ENCODE peak calls at places on chromosome 12, in eight cellular contexts. Y, K, Z, S, A, C, O and D are unnamed samples. For H3K9me3, the result is how much of the 10 kb centered on the place peaks cover.

GRCh38 chr12:4281173-4281654 is 7.7 kb downstream of the CCND2 start:
- DNase-seq in Z (no peak), A (no peak), K (no peak), Y (no peak), S (no peak), C (no peak), O (no peak), D (no peak)

GRCh38 chr12:122088181-122088810 is 9.7 kb downstream of the MLXIP start:
- DNase-seq in A (no peak), K (peak), O (no peak), C (no peak), Z (no peak), S (no peak), Y (no peak), D (no peak)

GRCh38 chr12:47818382-47818700 is 1.4 kb downstream of the HDAC7 start:
- DNase-seq in S (no peak), O (no peak), A (no peak), C (no peak), Z (no peak), K (no peak), Y (peak), D (no peak)

GRCh38 chr12:104165801-104166200 is 27.8 kb upstream of the NFYB start:
- DNase-seq in A (no peak), S (no peak), O (no peak), Y (no peak), C (no peak), Z (no peak), K (no peak), D (no peak)

GRCh38 chr12:79252358-79253075 is 387.9 kb downstream of the SYT1 start:
- DNase-seq in K (no peak), A (no peak), O (no peak), Y (no peak), Z (no peak), S (peak), C (no peak), D (no peak)

GRCh38 chr12:34604631-34605509 is 582.6 kb downstream of the ALG10 start:
- DNase-seq in O (no peak), S (no peak), K (peak), Y (no peak), Z (no peak), A (no peak), C (no peak), D (no peak)

GRCh38 chr12:113334786-113335539 is at the start of gene SLC8B1:
- DNase-seq in O (peak), Y (peak), Z (peak), K (peak), C (no peak), A (peak), S (peak), D (peak)

GRCh38 chr12:69880566-69880965 is 55.5 kb downstream of the MYRFL start:
- DNase-seq in O (peak), A (no peak), Z (no peak), S (peak), C (no peak), Y (no peak), K (no peak), D (no peak)

GRCh38 chr12:120150919-120151525 is 34.5 kb upstream of the RAB35 start:
- DNase-seq in Y (no peak), K (no peak), O (no peak), S (no peak), Z (no peak), C (no peak), A (no peak), D (no peak)

GRCh38 chr12:114692558-114693531 is 8.9 kb upstream of the TBX3 start:
- DNase-seq in Z (no peak), S (peak), K (no peak), O (no peak), C (no peak), Y (no peak), A (no peak), D (no peak)

GRCh38 chr12:46675736-46676135 is 150.1 kb downstream of the SLC38A4 start:
- DNase-seq in A (peak), K (peak), S (peak), Z (no peak), Y (no peak), C (no peak), O (peak), D (no peak)

GRCh38 chr12:121579190-121579791 is 1.5 kb downstream of the KDM2B start:
- DNase-seq in O (no peak), C (no peak), Z (no peak), A (peak), K (no peak), Y (peak), S (no peak), D (peak)

GRCh38 chr12:40015360-40015759 is 90.5 kb downstream of the SLC2A13 start:
- DNase-seq in Z (no peak), O (peak), A (no peak), S (peak), K (no peak), C (no peak), Y (no peak), D (no peak)

GRCh38 chr12:51406859-51407258 is 15.7 kb upstream of the GALNT6 start:
- DNase-seq in A (no peak), C (no peak), K (no peak), S (no peak), Y (no peak), O (no peak), Z (no peak), D (no peak)

GRCh38 chr12:132926417-132926833 is 29.7 kb downstream of the ZNF605 start:
- DNase-seq in O (no peak), Y (no peak), Z (no peak), K (no peak), A (peak), C (no peak), S (no peak), D (no peak)
- H3K9me3 ChIP-seq in O (half or more), Y (half or more), Z (half or more), K (half or more), A (half or more), C (under half), S (half or more), D (half or more)

GRCh38 chr12:94427520-94428381 is 31.9 kb downstream of the CEP83 start:
- DNase-seq in Y (no peak), Z (no peak), A (peak), K (no peak), S (peak), O (no peak), C (peak), D (no peak)
- H3K9me3 ChIP-seq in Y (under half), Z (under half), A (under half), K (under half), S (under half), O (under half), C (under half), D (under half)

GRCh38 chr12:133156125-133156690 is 25.1 kb upstream of the ZNF268 start:
- DNase-seq in K (no peak), A (no peak), Y (no peak), C (no peak), S (no peak), Z (no peak), O (peak), D (no peak)
- H3K9me3 ChIP-seq in K (half or more), A (under half), Y (half or more), C (under half), S (half or more), Z (under half), O (half or more), D (under half)

GRCh38 chr12:132998742-132999141 is 12.6 kb downstream of the ZNF26 start:
- DNase-seq in Z (no peak), O (no peak), Y (no peak), K (no peak), S (no peak), C (no peak), A (no peak), D (no peak)
- H3K9me3 ChIP-seq in Z (under half), O (half or more), Y (half or more), K (half or more), S (under half), C (under half), A (under half), D (under half)

GRCh38 chr12:38101753-38102152 is 214.8 kb upstream of the ALG10B start:
- DNase-seq in Z (no peak), O (no peak), S (no peak), C (no peak), A (no peak), K (no peak), Y (no peak), D (no peak)

GRCh38 chr12:38099686-38100085 is 216.9 kb upstream of the ALG10B start:
- DNase-seq in C (no peak), Z (no peak), Y (no peak), S (no peak), K (no peak), A (no peak), O (no peak), D (no peak)

DNA sequence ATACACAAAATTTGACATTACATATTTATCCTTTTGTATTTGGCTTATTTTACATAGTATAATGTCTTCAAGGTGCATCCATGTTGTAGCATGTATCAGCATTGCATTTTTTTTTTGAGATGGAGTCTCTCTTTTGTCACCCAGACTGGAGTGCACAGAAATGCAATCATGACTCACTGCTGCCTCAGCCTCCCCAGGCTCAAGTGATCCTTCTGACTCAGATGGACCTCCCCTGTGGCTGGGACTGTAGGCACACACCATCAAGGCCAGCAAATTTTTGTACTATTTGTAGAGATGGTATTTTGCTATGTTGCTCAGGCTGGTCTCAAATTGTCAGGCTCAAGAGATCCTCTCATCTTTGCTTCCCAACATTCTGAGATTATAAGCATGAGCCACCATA is 214.4 kb upstream of the ALG10B start:
- DNase-seq in S (peak), O (peak), K (no peak), A (no peak), Y (no peak), Z (no peak), C (no peak), D (no peak)
- H3K9me3 ChIP-seq in S (under half), O (under half), K (under half), A (under half), Y (under half), Z (under half), C (under half), D (under half)